ENCODE peak calls at places on chromosome 22, in ten cellular contexts. V, B, S, W, Q, R, U, A, K and G are unnamed samples.
A peak's percentile ranks its signal among the peaks of the same experiment; 100 is the strongest.

GRCh38 chr22:33083212-33083611 is 25.0 kb upstream of the SYN3 start:
- DNase-seq in U (no peak), B (no peak), V (no peak), W (peak; percentile 6), K (no peak), A (no peak), R (no peak), Q (no peak), S (no peak), G (peak; percentile 17)

GRCh38 chr22:36193171-36193570 is 8.4 kb downstream of the APOL4 start:
- DNase-seq in K (no peak), U (no peak), V (no peak), S (no peak), W (no peak), Q (no peak), A (no peak), B (no peak), R (no peak), G (no peak)

GRCh38 chr22:44364750-44365118 is 52.0 kb upstream of the SHISAL1 start:
- DNase-seq in V (no peak), U (no peak), S (no peak), B (no peak), R (no peak), K (no peak), A (no peak), W (no peak), Q (no peak), G (no peak)

GRCh38 chr22:44261861-44262595 is 50.7 kb downstream of the SHISAL1 start:
- DNase-seq in R (no peak), B (no peak), V (no peak), U (no peak), W (no peak), K (no peak), A (peak; percentile 23), S (no peak), Q (no peak), G (no peak)

GRCh38 chr22:35330258-35330861 is 30.7 kb downstream of the TOM1 start:
- DNase-seq in V (no peak), W (peak; percentile 92), S (no peak), K (peak; percentile 91), B (peak; percentile 86), U (no peak), Q (peak; percentile 94), R (peak; percentile 39), A (no peak), G (peak; percentile 16)

GRCh38 chr22:45207533-45207932 is 33.2 kb downstream of the KIAA0930 start:
- DNase-seq in Q (no peak), W (no peak), U (no peak), S (no peak), R (no peak), V (no peak), A (no peak), B (no peak), K (no peak), G (no peak)

GRCh38 chr22:38843716-38844660 is at the start of gene NPTXR:
- DNase-seq in S (no peak), V (peak; percentile 53), Q (peak; percentile 63), U (no peak), R (no peak), A (peak; percentile 64), K (peak; percentile 34), B (peak; percentile 31), W (peak; percentile 82), G (peak; percentile 42)

GRCh38 chr22:20405931-20406685 is 12.2 kb downstream of the ZNF74 start:
- DNase-seq in K (no peak), W (no peak), R (no peak), A (peak; percentile 33), Q (no peak), S (no peak), V (no peak), B (no peak), U (no peak), G (no peak)

GRCh38 chr22:26399288-26399687 is 29.8 kb upstream of the ASPHD2 start:
- DNase-seq in U (no peak), W (peak; percentile 52), B (no peak), S (no peak), R (no peak), Q (peak; percentile 6), A (no peak), K (no peak), V (no peak), G (no peak)

GRCh38 chr22:44025171-44026065 is 1.3 kb downstream of the PARVB start:
- DNase-seq in R (no peak), A (no peak), Q (no peak), U (no peak), W (peak; percentile 16), K (no peak), B (no peak), V (no peak), S (no peak), G (no peak)

GRCh38 chr22:17120281-17120680 is 879 bp downstream of the TMEM121B start:
- DNase-seq in K (peak; percentile 24), R (peak; percentile 14), Q (peak; percentile 42), A (peak; percentile 93), U (peak; percentile 46), S (no peak), B (peak; percentile 30), W (peak; percentile 56), V (no peak), G (no peak)

DNA sequence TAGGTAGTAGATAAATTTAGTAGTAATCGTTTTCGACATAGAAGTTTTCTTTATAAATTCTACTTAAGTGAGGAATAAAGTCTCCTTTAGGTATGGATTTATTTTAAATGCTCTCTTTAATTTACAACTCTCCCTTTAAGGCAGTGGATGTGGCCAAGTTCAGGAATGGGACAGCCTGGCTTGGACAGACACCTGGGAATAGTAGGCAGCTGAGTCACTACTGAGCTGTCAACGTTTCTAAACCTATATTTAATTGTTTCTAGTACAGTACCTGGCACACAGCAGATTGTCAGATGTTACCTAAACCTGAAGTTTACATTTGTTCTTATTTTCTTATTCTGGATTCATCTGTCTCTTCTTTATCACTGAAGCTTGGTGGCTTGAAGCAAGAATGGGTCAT is 85.1 kb downstream of the DEPDC5 start:
- DNase-seq in R (peak; percentile 26), K (no peak), B (no peak), A (no peak), Q (no peak), U (no peak), S (no peak), W (no peak), V (no peak), G (peak; percentile 30)
- H3K4me2 ChIP-seq in R (no peak overlapping the region), K (no peak overlapping the region), B (no peak overlapping the region), A (no peak overlapping the region), Q (no peak overlapping the region), U (no peak overlapping the region), S (no peak overlapping the region), W (no peak overlapping the region), V (no peak overlapping the region), G (no peak overlapping the region)

GRCh38 chr22:41908409-41909289 is 6.2 kb downstream of the SHISA8 start:
- DNase-seq in U (no peak), B (no peak), Q (no peak), A (peak; percentile 74), V (no peak), W (no peak), R (no peak), K (no peak), S (no peak), G (no peak)
- H3K4me2 ChIP-seq in U (no peak overlapping the region), B (no peak overlapping the region), Q (no peak overlapping the region), A (no peak overlapping the region), V (no peak overlapping the region), W (no peak overlapping the region), R (no peak overlapping the region), K (no peak overlapping the region), S (no peak overlapping the region), G (no peak overlapping the region)

GRCh38 chr22:30306629-30307016 is 17.3 kb upstream of the CASTOR1 start:
- DNase-seq in B (no peak), V (no peak), R (no peak), Q (no peak), W (no peak), K (no peak), U (no peak), S (no peak), A (no peak), G (no peak)

GRCh38 chr22:30307026-30307574 is 17.8 kb upstream of the CASTOR1 start:
- DNase-seq in Q (no peak), B (no peak), A (no peak), S (no peak), U (no peak), R (no peak), W (no peak), K (no peak), V (no peak), G (no peak)

GRCh38 chr22:30305906-30306628 is 16.8 kb upstream of the CASTOR1 start:
- DNase-seq in V (no peak), A (no peak), B (no peak), Q (no peak), S (no peak), K (no peak), W (peak; percentile 30), U (no peak), R (no peak), G (no peak)

GRCh38 chr22:30308518-30309230 is 18.1 kb downstream of the TBC1D10A start:
- DNase-seq in R (peak; percentile 78), A (no peak), V (no peak), Q (peak; percentile 79), B (peak; percentile 73), U (no peak), W (peak; percentile 63), K (peak; percentile 60), S (no peak), G (no peak)

GRCh38 chr22:30308096-30308495 is 18.6 kb downstream of the TBC1D10A start:
- DNase-seq in Q (no peak), W (no peak), V (no peak), R (no peak), B (no peak), U (no peak), K (no peak), S (no peak), A (no peak), G (no peak)
- H3K4me2 ChIP-seq in Q (no peak overlapping the region), W (no peak overlapping the region), V (no peak overlapping the region), R (no peak overlapping the region), B (no peak overlapping the region), U (no peak overlapping the region), K (no peak overlapping the region), S (peak overlapping the region; percentile 3), A (no peak overlapping the region), G (no peak overlapping the region)

GRCh38 chr22:30591588-30592359 is at the start of gene PES1:
- DNase-seq in A (peak; percentile 98), K (peak; percentile 99), U (peak; percentile 95), V (peak; percentile 94), S (peak; percentile 99), W (peak; percentile 100), B (peak; percentile 99), R (peak; percentile 99), Q (peak; percentile 99), G (peak; percentile 96)

GRCh38 chr22:30598986-30599385 is 7.3 kb upstream of the PES1 start:
- DNase-seq in W (no peak), Q (peak; percentile 34), V (no peak), S (no peak), K (peak; percentile 13), A (no peak), B (peak; percentile 54), U (no peak), R (no peak), G (no peak)

GRCh38 chr22:30596886-30597285 is 5.2 kb upstream of the PES1 start:
- DNase-seq in V (no peak), K (no peak), Q (no peak), B (no peak), S (no peak), U (no peak), A (peak; percentile 62), W (no peak), R (no peak), G (no peak)

GRCh38 chr22:30600925-30601324 is 6.0 kb upstream of the TCN2 start:
- DNase-seq in W (no peak), A (no peak), V (no peak), R (no peak), Q (no peak), B (no peak), S (no peak), U (no peak), K (no peak), G (no peak)

GRCh38 chr22:30596199-30596598 is 4.5 kb upstream of the PES1 start:
- DNase-seq in S (no peak), V (no peak), Q (no peak), K (no peak), W (no peak), A (no peak), R (no peak), U (no peak), B (no peak), G (no peak)
- H3K4me2 ChIP-seq in S (no peak overlapping the region), V (no peak overlapping the region), Q (no peak overlapping the region), K (no peak overlapping the region), W (no peak overlapping the region), A (no peak overlapping the region), R (no peak overlapping the region), U (no peak overlapping the region), B (no peak overlapping the region), G (no peak overlapping the region)